ENCODE peak calls at places on chromosomes 1 and 21, in seven cellular contexts. X, U, H, P, S, I and N are unnamed samples.

GRCh38 chr1:26067432-26067911 is at the start of gene TRIM63:
- DNase-seq in X (no peak), U (no peak), H (no peak), P (no peak), S (no peak), I (peak; percentile 94), N (no peak)

GRCh38 chr1:245858683-245859509 is 648.2 kb downstream of the SMYD3 start:
- DNase-seq in X (no peak), U (no peak), H (no peak), P (no peak), S (no peak), I (no peak), N (no peak)

GRCh38 chr21:31915566-31915965 is 42.7 kb downstream of the HUNK start:
- DNase-seq in X (no peak), U (no peak), H (no peak), P (no peak), S (no peak), I (no peak), N (no peak)

GRCh38 chr1:239763850-239764249 is 327.8 kb upstream of the FMN2 start:
- DNase-seq in X (no peak), U (no peak), H (no peak), P (no peak), S (no peak), I (no peak), N (no peak)

GRCh38 chr1:187009320-187009719 is 180.6 kb downstream of the PLA2G4A start:
- DNase-seq in X (no peak), U (no peak), H (no peak), P (peak; percentile 21), S (no peak), I (no peak), N (no peak)

GRCh38 chr1:64701886-64702285 is 43.0 kb upstream of the RAVER2 start:
- DNase-seq in X (no peak), U (no peak), H (no peak), P (no peak), S (no peak), I (no peak), N (no peak)

GRCh38 chr1:55321947-55322346 is 106.8 kb upstream of the USP24 start:
- DNase-seq in X (no peak), U (no peak), H (no peak), P (no peak), S (no peak), I (no peak), N (no peak)

GRCh38 chr1:54009406-54009805 is 8.6 kb downstream of the LDLRAD1 start:
- DNase-seq in X (no peak), U (no peak), H (no peak), P (no peak), S (no peak), I (no peak), N (no peak)

GRCh38 chr1:206702803-206703202 is 18.1 kb downstream of the MAPKAPK2 start:
- DNase-seq in X (no peak), U (no peak), H (no peak), P (peak; percentile 63), S (no peak), I (no peak), N (no peak)

GRCh38 chr21:15009964-15010363 is 54.8 kb downstream of the NRIP1 start:
- DNase-seq in X (no peak), U (no peak), H (no peak), P (no peak), S (no peak), I (no peak), N (no peak)

GRCh38 chr1:201299968-201300367 is 16.7 kb downstream of the PKP1 start:
- DNase-seq in X (peak; percentile 19), U (no peak), H (no peak), P (no peak), S (peak; percentile 48), I (no peak), N (no peak)

GRCh38 chr1:19327301-19327700 is 15.2 kb downstream of the SLC66A1 start:
- DNase-seq in X (no peak), U (no peak), H (no peak), P (no peak), S (no peak), I (no peak), N (no peak)

GRCh38 chr21:42063206-42063577 is 7.9 kb upstream of the UMODL1 start:
- DNase-seq in X (peak; percentile 43), U (no peak), H (no peak), P (no peak), S (peak; percentile 45), I (no peak), N (no peak)

GRCh38 chr1:27650527-27651175 is 15.7 kb upstream of the FGR start:
- DNase-seq in X (no peak), U (no peak), H (no peak), P (peak; percentile 80), S (no peak), I (no peak), N (no peak)

GRCh38 chr21:41112740-41113692 is 54.9 kb upstream of the BACE2 start:
- DNase-seq in X (no peak), U (peak; percentile 97), H (no peak), P (peak; percentile 11), S (no peak), I (no peak), N (no peak)

GRCh38 chr1:41020654-41021053 is 871 bp downstream of the SLFNL1 start:
- DNase-seq in X (no peak), U (no peak), H (no peak), P (no peak), S (no peak), I (no peak), N (no peak)

GRCh38 chr1:41023279-41023990 is 1.9 kb upstream of the SLFNL1 start:
- DNase-seq in X (no peak), U (no peak), H (no peak), P (peak; percentile 31), S (no peak), I (no peak), N (no peak)

GRCh38 chr1:41020109-41020576 is 1.4 kb downstream of the SLFNL1 start:
- DNase-seq in X (no peak), U (no peak), H (no peak), P (no peak), S (no peak), I (no peak), N (no peak)

GRCh38 chr1:41022424-41022823 is 899 bp upstream of the SLFNL1 start:
- DNase-seq in X (no peak), U (no peak), H (no peak), P (no peak), S (no peak), I (no peak), N (no peak)

GRCh38 chr1:41021526-41022308 is at the start of gene SLFNL1:
- DNase-seq in X (no peak), U (no peak), H (no peak), P (peak; percentile 76), S (no peak), I (no peak), N (peak; percentile 40)
- TF ChIP-seq CTCF in X (no peak), U (peak; percentile 15), H (no peak), P (peak; percentile 54), S (no peak), I (no peak), N (peak; percentile 24)

GRCh38 chr1:15633756-15634420 is 16.6 kb downstream of the DDI2 start:
- DNase-seq in X (no peak), U (no peak), H (no peak), P (no peak), S (peak; percentile 57), I (no peak), N (no peak)

GRCh38 chr1:15637833-15638232 is 20.6 kb downstream of the DDI2 start:
- DNase-seq in X (no peak), U (no peak), H (no peak), P (no peak), S (no peak), I (no peak), N (no peak)

GRCh38 chr1:15640667-15641066 is 23.4 kb downstream of the DDI2 start:
- DNase-seq in X (no peak), U (no peak), H (no peak), P (no peak), S (no peak), I (no peak), N (no peak)

GRCh38 chr1:15639262-15639661 is 22.0 kb downstream of the DDI2 start:
- DNase-seq in X (no peak), U (no peak), H (no peak), P (no peak), S (no peak), I (no peak), N (no peak)

DNA sequence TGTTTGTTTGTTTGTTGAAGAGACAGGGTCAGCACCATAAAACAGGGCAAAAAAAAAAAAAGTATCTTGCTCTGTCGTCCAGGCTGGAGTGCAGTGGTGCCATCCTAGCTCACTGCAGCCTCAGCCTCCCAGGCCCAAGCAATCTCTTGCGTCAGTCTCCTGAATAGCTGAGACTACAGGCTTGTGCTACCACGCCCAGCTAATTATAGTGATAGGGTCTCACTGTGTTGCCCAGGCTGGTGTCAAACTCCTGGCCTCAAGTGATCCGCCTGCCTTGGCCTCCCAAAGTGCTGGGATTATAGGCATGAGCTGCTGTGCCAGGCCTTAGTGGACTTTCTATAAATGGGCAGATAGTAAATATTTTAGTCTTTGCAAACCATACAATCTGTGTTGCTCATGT is 19.2 kb downstream of the DDI2 start:
- DNase-seq in X (no peak), U (no peak), H (no peak), P (no peak), S (no peak), I (peak; percentile 56), N (no peak)
- H3K36me3 ChIP-seq in X (peaks cover 33% of the 10 kb centered on the region), U (peaks cover 34% of the 10 kb centered on the region), H (peaks cover 50% of the 10 kb centered on the region), P (peaks cover 71% of the 10 kb centered on the region), S (peaks cover 65% of the 10 kb centered on the region), I (peaks cover 100% of the 10 kb centered on the region), N (peaks cover 13% of the 10 kb centered on the region)

GRCh38 chr1:177981186-177981585 is 11.3 kb upstream of the SEC16B start:
- DNase-seq in X (no peak), U (no peak), H (no peak), P (no peak), S (no peak), I (no peak), N (no peak)

GRCh38 chr1:177983087-177983823 is 13.4 kb upstream of the SEC16B start:
- DNase-seq in X (peak; percentile 31), U (no peak), H (no peak), P (no peak), S (no peak), I (no peak), N (no peak)

GRCh38 chr1:177984761-177985160 is 14.9 kb upstream of the SEC16B start:
- DNase-seq in X (no peak), U (no peak), H (no peak), P (no peak), S (no peak), I (no peak), N (no peak)

GRCh38 chr1:177979272-177979671 is 9.4 kb upstream of the SEC16B start:
- DNase-seq in X (no peak), U (no peak), H (no peak), P (no peak), S (no peak), I (no peak), N (no peak)

GRCh38 chr1:177983824-177984528 is 14.1 kb upstream of the SEC16B start:
- DNase-seq in X (peak; percentile 81), U (no peak), H (peak; percentile 45), P (peak; percentile 59), S (peak; percentile 46), I (peak; percentile 68), N (no peak)
- H3K4me3 ChIP-seq in X (no peak overlapping the region), U (peak overlapping the region; percentile 37), H (peak overlapping the region; percentile 40), P (no peak overlapping the region), S (no peak overlapping the region), I (peak overlapping the region; percentile 5), N (no peak overlapping the region)

DNA sequence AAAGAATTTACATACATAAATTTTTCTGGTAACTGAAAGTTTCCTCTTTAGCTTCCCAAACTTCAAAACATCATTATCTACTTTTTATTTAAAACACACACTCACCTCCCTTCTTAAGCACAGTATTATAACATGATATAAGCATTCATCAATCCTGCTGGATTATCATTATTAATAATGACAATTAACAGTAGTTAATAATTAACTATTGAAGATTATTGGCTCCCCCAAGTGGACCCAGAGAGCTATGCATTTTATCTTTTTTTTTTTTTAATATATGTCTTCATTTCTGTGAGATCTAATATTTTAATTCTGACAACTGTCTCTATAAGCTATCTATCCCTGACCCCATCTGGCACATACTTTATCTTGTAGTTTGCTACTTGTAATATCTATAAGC is 252.1 kb upstream of the CACYBP start:
- DNase-seq in X (no peak), U (no peak), H (no peak), P (no peak), S (no peak), I (no peak), N (no peak)
- TF ChIP-seq CTCF in X (no peak), U (no peak), H (no peak), P (no peak), S (no peak), I (no peak), N (peak; percentile 17)